ENCODE peak calls at places on chromosomes 3 and 15, in five cellular contexts. One of them, this sample, is unnamed. For H3K9me3, the result is how much of the 10 kb centered on the place peaks cover.

GRCh38 chr3:30227571-30228301 is 378.7 kb upstream of the TGFBR2 start:
- DNase-seq in naive thymus-derived CD4-positive, alpha-beta T cell: no peak
- DNase-seq in Panc1: no peak
- DNase-seq in AG04450: peak
- DNase-seq in PC-3: peak
- DNase-seq in this sample: no peak

GRCh38 chr15:96344706-96345559 is 14.4 kb downstream of the NR2F2 start:
- DNase-seq in PC-3: no peak
- DNase-seq in naive thymus-derived CD4-positive, alpha-beta T cell: no peak
- DNase-seq in AG04450: no peak
- DNase-seq in Panc1: no peak
- DNase-seq in this sample: no peak

GRCh38 chr3:112002458-112002971 is 3.8 kb downstream of the TAGLN3 start:
- DNase-seq in Panc1: no peak
- DNase-seq in AG04450: no peak
- DNase-seq in naive thymus-derived CD4-positive, alpha-beta T cell: no peak
- DNase-seq in PC-3: peak
- DNase-seq in this sample: no peak

GRCh38 chr3:50194128-50194902 is 2.9 kb downstream of the GNAT1 start:
- DNase-seq in naive thymus-derived CD4-positive, alpha-beta T cell: peak
- DNase-seq in Panc1: no peak
- DNase-seq in PC-3: peak
- DNase-seq in AG04450: no peak
- DNase-seq in this sample: peak

GRCh38 chr3:100114413-100115030 is at the start of gene FILIP1L:
- DNase-seq in naive thymus-derived CD4-positive, alpha-beta T cell: no peak
- DNase-seq in AG04450: no peak
- DNase-seq in Panc1: no peak
- DNase-seq in PC-3: no peak
- DNase-seq in this sample: no peak

GRCh38 chr15:47720555-47720954 is 3.2 kb downstream of the SEMA6D start:
- DNase-seq in AG04450: no peak
- DNase-seq in PC-3: no peak
- DNase-seq in Panc1: no peak
- DNase-seq in naive thymus-derived CD4-positive, alpha-beta T cell: no peak
- DNase-seq in this sample: no peak

GRCh38 chr3:124836448-124836847 is 50.7 kb downstream of the ITGB5 start:
- DNase-seq in Panc1: no peak
- DNase-seq in AG04450: no peak
- DNase-seq in PC-3: no peak
- DNase-seq in naive thymus-derived CD4-positive, alpha-beta T cell: no peak
- DNase-seq in this sample: no peak

GRCh38 chr3:66098436-66098835 is 59.7 kb upstream of the MAGI1 start:
- DNase-seq in AG04450: peak
- DNase-seq in PC-3: no peak
- DNase-seq in naive thymus-derived CD4-positive, alpha-beta T cell: no peak
- DNase-seq in Panc1: no peak
- DNase-seq in this sample: no peak

GRCh38 chr3:118785415-118785814 is 249.2 kb downstream of the IGSF11 start:
- DNase-seq in AG04450: no peak
- DNase-seq in Panc1: no peak
- DNase-seq in naive thymus-derived CD4-positive, alpha-beta T cell: no peak
- DNase-seq in PC-3: no peak
- DNase-seq in this sample: no peak

GRCh38 chr3:27629381-27629780 is 92.7 kb downstream of the EOMES start:
- DNase-seq in Panc1: no peak
- DNase-seq in PC-3: peak
- DNase-seq in naive thymus-derived CD4-positive, alpha-beta T cell: no peak
- DNase-seq in AG04450: no peak
- DNase-seq in this sample: no peak

GRCh38 chr15:80418892-80419537 is 14.8 kb downstream of the ARNT2 start:
- DNase-seq in AG04450: peak
- DNase-seq in naive thymus-derived CD4-positive, alpha-beta T cell: no peak
- DNase-seq in Panc1: no peak
- DNase-seq in PC-3: peak
- DNase-seq in this sample: no peak

GRCh38 chr15:82139823-82140268 is 94.0 kb upstream of the MEX3B start:
- DNase-seq in naive thymus-derived CD4-positive, alpha-beta T cell: no peak
- DNase-seq in PC-3: peak
- DNase-seq in Panc1: no peak
- DNase-seq in AG04450: no peak
- DNase-seq in this sample: no peak

GRCh38 chr3:162684260-162684659 is 1187.7 kb downstream of the OTOL1 start:
- DNase-seq in PC-3: no peak
- DNase-seq in AG04450: no peak
- DNase-seq in naive thymus-derived CD4-positive, alpha-beta T cell: no peak
- DNase-seq in Panc1: no peak
- DNase-seq in this sample: no peak

GRCh38 chr3:64355473-64355872 is 130.2 kb upstream of the PRICKLE2 start:
- DNase-seq in Panc1: no peak
- DNase-seq in PC-3: peak
- DNase-seq in naive thymus-derived CD4-positive, alpha-beta T cell: no peak
- DNase-seq in AG04450: no peak
- DNase-seq in this sample: no peak

GRCh38 chr3:144384241-144384979 is 412.8 kb downstream of the DIPK2A start:
- DNase-seq in PC-3: no peak
- DNase-seq in naive thymus-derived CD4-positive, alpha-beta T cell: no peak
- DNase-seq in Panc1: no peak
- DNase-seq in AG04450: no peak
- DNase-seq in this sample: no peak

GRCh38 chr15:99059010-99059981 is 45.6 kb upstream of the SYNM start:
- DNase-seq in naive thymus-derived CD4-positive, alpha-beta T cell: no peak
- DNase-seq in Panc1: peak
- DNase-seq in PC-3: peak
- DNase-seq in AG04450: peak
- DNase-seq in this sample: peak

GRCh38 chr15:61199681-61200080 is 29.4 kb downstream of the RORA start:
- DNase-seq in PC-3: no peak
- DNase-seq in AG04450: no peak
- DNase-seq in Panc1: no peak
- DNase-seq in naive thymus-derived CD4-positive, alpha-beta T cell: no peak
- DNase-seq in this sample: no peak

GRCh38 chr15:48494646-48495045 is 150.9 kb downstream of the FBN1 start:
- DNase-seq in AG04450: no peak
- DNase-seq in PC-3: no peak
- DNase-seq in Panc1: no peak
- DNase-seq in naive thymus-derived CD4-positive, alpha-beta T cell: no peak
- DNase-seq in this sample: no peak

GRCh38 chr3:61715886-61716527 is 154.6 kb downstream of the PTPRG start:
- DNase-seq in AG04450: no peak
- DNase-seq in Panc1: no peak
- DNase-seq in PC-3: no peak
- DNase-seq in naive thymus-derived CD4-positive, alpha-beta T cell: no peak
- DNase-seq in this sample: no peak

GRCh38 chr3:195148553-195148952 is 122.4 kb downstream of the XXYLT1 start:
- DNase-seq in Panc1: peak
- DNase-seq in AG04450: no peak
- DNase-seq in naive thymus-derived CD4-positive, alpha-beta T cell: no peak
- DNase-seq in PC-3: no peak
- DNase-seq in this sample: no peak

GRCh38 chr3:123289336-123290106 is 87.8 kb downstream of the SEC22A start:
- DNase-seq in Panc1: no peak
- DNase-seq in naive thymus-derived CD4-positive, alpha-beta T cell: no peak
- DNase-seq in PC-3: no peak
- DNase-seq in AG04450: no peak
- DNase-seq in this sample: no peak

GRCh38 chr3:38479431-38480092 is 16.6 kb upstream of the EXOG start:
- DNase-seq in PC-3: peak
- DNase-seq in naive thymus-derived CD4-positive, alpha-beta T cell: peak
- DNase-seq in AG04450: peak
- DNase-seq in Panc1: peak
- DNase-seq in this sample: peak

DNA sequence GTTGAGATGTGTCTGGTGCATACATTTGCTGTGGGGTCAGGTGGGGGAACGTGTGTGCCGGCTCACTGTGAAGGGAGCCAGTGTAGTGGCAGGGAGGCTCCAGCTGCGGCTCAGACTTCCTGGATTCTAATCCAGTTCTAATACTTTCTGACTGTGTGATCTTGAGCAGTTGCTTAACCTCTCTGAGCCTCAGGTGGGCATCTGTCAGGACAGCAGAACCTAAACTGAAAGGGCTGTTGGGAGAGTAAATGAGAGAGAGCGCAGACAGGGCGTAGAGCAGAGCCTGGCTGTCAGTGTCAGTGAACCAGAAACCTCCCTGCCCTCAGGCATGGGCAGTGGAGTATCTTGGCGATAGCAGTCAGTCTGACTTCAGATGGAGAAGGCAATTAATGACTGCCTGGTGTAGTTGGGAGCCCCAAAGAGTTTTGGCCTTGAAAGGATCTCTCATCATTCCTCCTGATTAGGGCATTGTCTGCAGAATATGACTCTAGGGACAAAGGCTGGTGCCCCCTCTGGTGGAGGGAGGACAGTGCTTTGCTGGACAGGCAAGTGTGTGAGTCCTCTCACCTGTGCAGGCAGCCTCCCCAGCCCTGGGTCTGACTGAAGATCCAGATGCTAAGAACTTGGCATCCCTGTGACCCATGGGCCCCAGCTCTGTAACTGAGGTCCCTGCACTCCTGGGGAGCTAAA is 9.6 kb downstream of the KBTBD13 start:
- DNase-seq in naive thymus-derived CD4-positive, alpha-beta T cell: no peak
- DNase-seq in AG04450: no peak
- DNase-seq in PC-3: peak
- DNase-seq in Panc1: no peak
- DNase-seq in this sample: no peak
- H3K9me3 ChIP-seq in naive thymus-derived CD4-positive, alpha-beta T cell: under half
- H3K9me3 ChIP-seq in AG04450: under half
- H3K9me3 ChIP-seq in PC-3: under half
- H3K9me3 ChIP-seq in Panc1: under half
- H3K9me3 ChIP-seq in this sample: under half

DNA sequence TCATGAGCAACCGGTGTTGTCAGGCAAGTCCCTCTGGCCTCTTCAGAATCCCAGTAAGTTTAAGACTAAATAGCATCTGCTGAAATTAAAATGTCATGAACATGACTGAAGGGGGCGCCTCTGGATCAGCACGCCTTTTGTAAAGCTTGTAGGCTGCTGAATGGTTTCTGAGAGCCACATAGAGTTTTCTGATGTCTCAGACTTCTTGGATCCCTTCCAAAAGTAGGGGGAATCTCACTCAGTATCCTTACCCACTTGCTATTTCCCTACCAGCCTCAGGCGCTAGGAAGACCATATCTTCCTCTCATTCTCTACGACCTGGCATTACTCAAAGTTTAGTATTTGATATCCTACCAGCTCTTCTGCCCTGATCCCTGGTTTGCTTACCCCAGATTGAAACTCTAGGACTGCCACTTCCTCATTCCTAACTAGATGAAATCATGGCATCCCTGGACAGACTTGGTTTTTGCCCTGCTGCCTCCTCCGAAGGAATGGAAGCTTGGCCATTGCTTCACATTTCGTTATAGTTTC is 62.7 kb upstream of the CD47 start:
- DNase-seq in Panc1: no peak
- DNase-seq in naive thymus-derived CD4-positive, alpha-beta T cell: peak
- DNase-seq in AG04450: peak
- DNase-seq in PC-3: peak
- DNase-seq in this sample: no peak
- H3K9me3 ChIP-seq in Panc1: under half
- H3K9me3 ChIP-seq in naive thymus-derived CD4-positive, alpha-beta T cell: under half
- H3K9me3 ChIP-seq in AG04450: under half
- H3K9me3 ChIP-seq in PC-3: under half
- H3K9me3 ChIP-seq in this sample: under half

GRCh38 chr3:129979891-129980290 is 5.4 kb downstream of the TRH start:
- DNase-seq in Panc1: no peak
- DNase-seq in naive thymus-derived CD4-positive, alpha-beta T cell: no peak
- DNase-seq in PC-3: no peak
- DNase-seq in AG04450: no peak
- DNase-seq in this sample: no peak
- H3K9me3 ChIP-seq in Panc1: under half
- H3K9me3 ChIP-seq in naive thymus-derived CD4-positive, alpha-beta T cell: under half
- H3K9me3 ChIP-seq in PC-3: under half
- H3K9me3 ChIP-seq in AG04450: under half
- H3K9me3 ChIP-seq in this sample: under half

DNA sequence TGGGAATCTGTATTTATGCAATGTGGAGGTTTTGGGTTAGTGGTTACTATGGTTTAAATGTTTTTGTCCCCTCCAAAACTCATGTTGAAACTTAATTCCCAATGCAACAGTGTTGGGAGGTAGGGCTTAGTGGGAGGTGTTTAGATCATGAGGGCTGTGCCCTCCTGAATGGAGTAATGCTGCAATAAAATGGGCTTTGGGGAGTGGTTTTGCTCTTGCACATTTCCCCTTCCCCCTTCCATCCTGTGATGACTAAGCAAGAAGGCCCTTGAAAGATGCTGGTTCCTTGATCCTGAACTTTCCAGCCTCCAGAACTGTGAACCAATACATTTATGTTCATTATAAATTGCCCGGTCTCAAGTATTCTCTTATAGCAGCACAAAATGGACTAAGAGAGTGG is 9.2 kb upstream of the RFC4 start:
- DNase-seq in Panc1: no peak
- DNase-seq in naive thymus-derived CD4-positive, alpha-beta T cell: no peak
- DNase-seq in PC-3: peak
- DNase-seq in AG04450: no peak
- DNase-seq in this sample: no peak
- H3K9me3 ChIP-seq in Panc1: under half
- H3K9me3 ChIP-seq in naive thymus-derived CD4-positive, alpha-beta T cell: under half
- H3K9me3 ChIP-seq in PC-3: under half
- H3K9me3 ChIP-seq in AG04450: under half
- H3K9me3 ChIP-seq in this sample: under half